ENCODE peak calls at places on chromosome 14, in six cellular contexts. H is IMR-90, L is neuronal stem cell, P is H9, U is mesendoderm, O is H1. Q is an unnamed sample.

GRCh38 chr14:90140298-90140955 is 78.6 kb downstream of the KCNK13 start:
- DNase-seq in H (peak), P (no peak), O (no peak), U (peak), L (no peak), Q (peak)

GRCh38 chr14:64137657-64138290 is 156.4 kb downstream of the ESR2 start:
- DNase-seq in O (no peak), H (peak), L (no peak), U (peak), P (no peak), Q (peak)

GRCh38 chr14:66380143-66380542 is 106.0 kb upstream of the CCDC196 start:
- DNase-seq in O (no peak), L (no peak), P (no peak), U (no peak), H (no peak), Q (no peak)

GRCh38 chr14:93231129-93231979 is 24.3 kb downstream of the UBR7 start:
- DNase-seq in P (no peak), O (no peak), U (no peak), L (no peak), H (peak), Q (no peak)

GRCh38 chr14:64459737-64460136 is 5.6 kb upstream of the AKAP5 start:
- DNase-seq in H (no peak), P (no peak), O (no peak), L (no peak), U (no peak), Q (peak)

GRCh38 chr14:24426912-24427536 is 2.4 kb downstream of the CBLN3 start:
- DNase-seq in H (no peak), P (peak), L (no peak), O (no peak), U (peak), Q (no peak)

GRCh38 chr14:32494566-32495434 is 165.7 kb downstream of the AKAP6 start:
- DNase-seq in L (no peak), P (no peak), H (peak), O (no peak), U (peak), Q (peak)

GRCh38 chr14:53126705-53127104 is 26.4 kb downstream of the DDHD1 start:
- DNase-seq in O (no peak), U (no peak), P (no peak), H (no peak), L (no peak), Q (peak)

GRCh38 chr14:87785868-87786267 is 207.1 kb downstream of the GALC start:
- DNase-seq in L (no peak), H (no peak), O (no peak), P (no peak), U (no peak), Q (no peak)

GRCh38 chr14:31441273-31442110 is 15.8 kb downstream of the DTD2 start:
- DNase-seq in U (no peak), O (no peak), H (peak), L (no peak), P (no peak), Q (peak)

GRCh38 chr14:51304428-51304827 is 64.4 kb downstream of the TMX1 start:
- DNase-seq in O (no peak), L (no peak), P (peak), U (no peak), H (peak), Q (peak)

GRCh38 chr14:61512508-61512907 is 182.8 kb upstream of the HIF1A start:
- DNase-seq in O (no peak), H (peak), P (no peak), L (no peak), U (no peak), Q (peak)

DNA sequence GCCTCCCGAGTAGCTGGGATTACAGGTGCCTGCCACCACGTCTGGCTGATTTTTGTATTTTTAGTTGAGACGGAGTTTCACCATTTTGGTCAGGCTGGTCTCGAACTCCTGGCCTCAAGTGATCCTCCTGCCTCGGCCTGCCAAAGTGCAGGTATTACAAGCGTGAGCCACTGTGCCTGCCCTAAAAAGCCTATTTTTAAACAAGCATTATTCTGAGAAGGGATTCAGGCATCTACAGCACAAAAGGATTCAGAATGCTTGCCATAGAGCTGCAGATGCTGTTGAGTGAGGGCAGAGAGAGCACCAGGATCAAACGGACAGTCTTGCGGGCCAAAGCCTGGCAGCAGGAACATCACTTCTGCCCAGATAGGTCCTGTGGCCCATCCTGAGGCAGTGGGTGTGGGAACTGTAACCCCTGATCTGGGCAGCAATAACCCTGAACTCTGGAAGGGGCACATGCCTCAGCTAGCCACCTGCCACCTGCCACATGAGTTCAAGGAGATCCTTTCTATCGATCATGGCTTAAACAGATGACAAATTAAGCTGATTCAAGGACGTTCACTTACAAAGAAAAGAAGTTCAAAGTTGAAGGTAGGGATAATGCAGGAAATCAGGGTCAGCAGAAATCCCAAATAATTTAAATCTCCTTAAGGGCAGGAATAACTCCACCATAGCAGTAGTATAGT is 16.8 kb upstream of the SNX6 start:
- DNase-seq in U (no peak), L (no peak), O (no peak), H (no peak), P (no peak), Q (no peak)
- H2BK15ac ChIP-seq in U (no peak), L (no peak), O (no peak), H (no peak), P (no peak), Q (no peak)

GRCh38 chr14:99742509-99743487 is 50.4 kb upstream of the EML1 start:
- DNase-seq in U (no peak), L (no peak), P (no peak), O (no peak), H (no peak), Q (no peak)
- H2BK120ac ChIP-seq in U (no peak), L (peak), P (no peak), O (no peak), H (peak), Q (no peak)

GRCh38 chr14:100858838-100859220 is 32.9 kb downstream of the MEG3 start:
- DNase-seq in L (no peak), O (no peak), P (no peak), H (no peak), U (no peak), Q (no peak)

GRCh38 chr14:100855256-100855930 is 29.5 kb downstream of the MEG3 start:
- DNase-seq in O (no peak), P (no peak), U (peak), L (no peak), H (no peak), Q (no peak)

GRCh38 chr14:100856056-100856950 is 30.4 kb downstream of the MEG3 start:
- DNase-seq in O (no peak), H (no peak), L (no peak), P (no peak), U (no peak), Q (no peak)

GRCh38 chr14:100857923-100858837 is 32.3 kb downstream of the MEG3 start:
- DNase-seq in H (no peak), O (no peak), P (no peak), U (no peak), L (no peak), Q (no peak)

GRCh38 chr14:100857196-100857922 is 31.4 kb downstream of the MEG3 start:
- DNase-seq in P (no peak), L (no peak), H (no peak), O (no peak), U (no peak), Q (no peak)
- H2BK15ac ChIP-seq in P (no peak), L (peak), H (no peak), O (no peak), U (no peak), Q (no peak)

GRCh38 chr14:35365130-35366047 is 39.2 kb downstream of the NFKBIA start:
- DNase-seq in L (no peak), O (no peak), U (peak), H (peak), P (no peak), Q (peak)
- H2BK120ac ChIP-seq in L (no peak), O (no peak), U (no peak), H (peak), P (no peak), Q (peak)

GRCh38 chr14:73773441-73774243 is 59.5 kb upstream of the PNMA1 start:
- DNase-seq in P (no peak), H (no peak), L (no peak), U (no peak), O (no peak), Q (no peak)

GRCh38 chr14:73768107-73768506 is 53.9 kb upstream of the PNMA1 start:
- DNase-seq in O (no peak), L (no peak), U (no peak), P (no peak), H (no peak), Q (no peak)

GRCh38 chr14:73771848-73772705 is 57.9 kb upstream of the PNMA1 start:
- DNase-seq in H (peak), P (peak), O (peak), L (no peak), U (peak), Q (peak)

GRCh38 chr14:73774244-73774575 is 60.0 kb upstream of the PNMA1 start:
- DNase-seq in L (no peak), O (no peak), U (no peak), P (no peak), H (no peak), Q (no peak)

GRCh38 chr14:73770977-73771847 is 57.0 kb upstream of the PNMA1 start:
- DNase-seq in H (no peak), L (no peak), U (no peak), P (peak), O (no peak), Q (no peak)
- H2BK15ac ChIP-seq in H (peak), L (no peak), U (no peak), P (no peak), O (no peak), Q (no peak)

DNA sequence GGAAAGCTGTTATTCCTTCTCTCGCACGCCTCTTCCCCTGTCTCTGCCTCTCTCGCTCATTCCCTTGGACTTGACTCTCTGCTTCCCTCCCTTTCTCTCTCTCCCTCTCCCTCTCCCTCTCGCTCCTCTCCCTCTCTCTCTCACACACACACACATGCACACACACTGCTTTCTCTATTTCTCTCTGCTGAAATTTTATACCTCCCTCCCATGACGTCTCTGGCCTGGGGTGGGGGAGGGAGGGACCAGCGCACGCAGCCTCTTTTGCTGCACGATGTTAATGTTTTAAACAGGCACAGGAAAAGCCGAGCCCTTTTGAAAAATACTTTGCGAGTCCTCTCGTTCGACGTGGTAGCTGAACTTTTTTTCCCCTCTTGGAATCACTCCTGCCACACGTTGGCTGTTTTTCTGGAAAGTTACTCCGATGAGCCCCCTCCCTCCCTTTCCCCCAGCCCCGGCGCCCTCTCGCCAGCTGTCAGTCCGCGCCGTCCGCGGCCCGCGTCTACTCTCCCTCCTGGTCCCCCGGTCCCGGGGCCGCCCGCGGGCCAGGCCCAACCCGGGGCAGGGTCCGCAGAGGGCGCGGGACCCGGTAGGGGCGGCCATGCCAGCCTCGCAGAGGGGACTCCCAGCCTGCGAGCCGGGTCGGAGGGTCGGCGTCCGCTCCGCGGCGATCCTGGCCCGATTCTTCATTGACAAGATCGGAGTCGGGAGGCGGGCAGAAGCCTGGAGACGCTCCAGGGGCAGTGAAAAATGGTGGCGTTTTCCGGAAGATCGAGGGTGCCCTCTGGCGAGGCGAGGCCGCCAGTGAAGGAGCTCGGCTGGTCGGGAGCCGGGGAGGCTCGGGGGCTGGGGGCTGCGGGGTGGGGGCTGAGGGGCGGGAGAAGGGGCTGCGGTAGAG is at the start of gene TGFB3:
- DNase-seq in L (peak), P (peak), H (peak), O (peak), U (peak), Q (peak)
- H2BK120ac ChIP-seq in L (no peak), P (no peak), H (peak), O (no peak), U (no peak), Q (peak)

DNA sequence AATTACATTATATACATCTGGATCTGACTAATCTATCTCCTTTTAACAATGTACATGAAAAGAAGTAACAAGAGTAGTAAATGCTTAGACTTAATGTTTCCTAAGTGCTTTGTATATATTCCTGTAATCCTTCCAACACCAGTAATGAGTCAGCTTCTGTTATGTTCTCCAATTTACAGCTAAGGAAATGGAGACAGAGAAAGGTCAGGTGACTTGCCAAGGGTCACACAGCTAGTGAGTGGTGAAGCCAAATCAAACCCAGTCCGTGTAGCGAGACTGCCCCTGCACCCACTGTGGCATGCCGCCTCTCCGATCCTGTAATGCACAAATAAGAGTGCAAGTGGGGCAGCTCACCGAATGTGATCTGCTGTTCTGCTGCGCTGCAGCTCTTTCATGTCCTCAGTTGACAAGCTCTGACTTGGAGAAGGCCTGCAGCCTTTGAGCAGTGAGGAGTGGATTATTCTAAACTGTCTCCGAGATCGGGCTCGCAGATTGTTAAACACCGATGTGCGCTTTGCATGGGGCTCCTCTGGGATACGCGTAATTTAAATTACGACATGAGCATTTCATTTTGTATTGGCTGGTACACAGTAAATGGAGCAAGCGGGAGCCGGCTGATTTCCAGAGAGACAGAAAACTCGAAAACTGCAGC is 65.1 kb upstream of the KTN1 start:
- DNase-seq in L (no peak), H (peak), O (no peak), U (no peak), P (no peak), Q (peak)
- H2BK15ac ChIP-seq in L (no peak), H (no peak), O (no peak), U (no peak), P (no peak), Q (no peak)